ENCODE peak calls at places on chromosomes 12 and 14, in eight cellular contexts. R is HT-29; G is left cardiac atrium; J is ureter; E is effector memory CD4-positive, alpha-beta T cell; L is AG10803; K is OCI-LY7; C is left ventricle myocardium inferior. F is an unnamed sample.

GRCh38 chr12:65673732-65674131 is 150.6 kb upstream of the HMGA2 start:
- DNase-seq in R (peak), G (no peak), J (no peak), E (no peak), L (peak), K (no peak), C (no peak), F (no peak)

GRCh38 chr14:66651536-66652220 is 143.7 kb downstream of the GPHN start:
- DNase-seq in R (no peak), G (no peak), J (no peak), E (no peak), L (no peak), K (no peak), C (no peak), F (no peak)

GRCh38 chr12:127582074-127582473 is 684.9 kb upstream of the TMEM132C start:
- DNase-seq in R (no peak), G (no peak), J (no peak), E (no peak), L (peak), K (no peak), C (no peak), F (no peak)

GRCh38 chr12:122363782-122364181 is 58.7 kb downstream of the CLIP1 start:
- DNase-seq in R (no peak), G (no peak), J (no peak), E (no peak), L (peak), K (no peak), C (no peak), F (no peak)

GRCh38 chr12:102883204-102883799 is 33.7 kb downstream of the PAH start:
- DNase-seq in R (peak), G (peak), J (peak), E (no peak), L (peak), K (peak), C (peak), F (no peak)

GRCh38 chr14:105748204-105748578 is 221.8 kb downstream of the TMEM121 start:
- DNase-seq in R (no peak), G (peak), J (peak), E (no peak), L (no peak), K (no peak), C (peak), F (peak)

GRCh38 chr12:81164827-81165226 is 86.9 kb downstream of the ACSS3 start:
- DNase-seq in R (no peak), G (no peak), J (no peak), E (no peak), L (no peak), K (no peak), C (no peak), F (no peak)

GRCh38 chr12:113387631-113388030 is 16.1 kb downstream of the SDS start:
- DNase-seq in R (no peak), G (no peak), J (no peak), E (no peak), L (no peak), K (no peak), C (no peak), F (no peak)

GRCh38 chr12:93530358-93530757 is 42.1 kb upstream of the SOCS2 start:
- DNase-seq in R (no peak), G (no peak), J (no peak), E (no peak), L (no peak), K (no peak), C (no peak), F (no peak)

GRCh38 chr14:37590810-37591139 is 4.3 kb downstream of the FOXA1 start:
- DNase-seq in R (no peak), G (no peak), J (no peak), E (no peak), L (no peak), K (no peak), C (no peak), F (no peak)

GRCh38 chr12:95718001-95718400 is 72.6 kb downstream of the NTN4 start:
- DNase-seq in R (peak), G (no peak), J (no peak), E (no peak), L (no peak), K (no peak), C (no peak), F (no peak)

GRCh38 chr12:5840900-5841299 is 104.2 kb downstream of the ANO2 start:
- DNase-seq in R (no peak), G (no peak), J (no peak), E (no peak), L (no peak), K (no peak), C (no peak), F (no peak)

GRCh38 chr14:77000340-77001235 is 27.9 kb downstream of the IRF2BPL start:
- DNase-seq in R (peak), G (peak), J (no peak), E (no peak), L (peak), K (peak), C (peak), F (no peak)

GRCh38 chr12:41185946-41186345 is 2.2 kb upstream of the PDZRN4 start:
- DNase-seq in R (no peak), G (no peak), J (no peak), E (no peak), L (no peak), K (no peak), C (no peak), F (no peak)

GRCh38 chr12:52879394-52880351 is 25.2 kb downstream of the KRT8 start:
- DNase-seq in R (peak), G (peak), J (peak), E (peak), L (peak), K (peak), C (peak), F (peak)

F was measured in kidney.